ENCODE peak calls at places on chromosomes 4 and X, in five cellular contexts. G, P, E, N and B are unnamed samples.

GRCh38 chr4:182862166-182862875 is 54.9 kb downstream of the DCTD start:
- DNase-seq in G (no peak), P (no peak), E (no peak), N (peak; percentile 42), B (no peak)

GRCh38 chrX:152637649-152638442 is at the start of gene GABRQ:
- DNase-seq in G (no peak), P (no peak), E (no peak), N (peak; percentile 93), B (no peak)

GRCh38 chr4:172830295-172830764 is 338.3 kb upstream of the GALNT7 start:
- DNase-seq in G (no peak), P (peak; percentile 34), E (peak; percentile 18), N (peak; percentile 3), B (no peak)

GRCh38 chrX:47863187-47863586 is 26.5 kb downstream of the ZNF81 start:
- DNase-seq in G (peak; percentile 21), P (no peak), E (no peak), N (no peak), B (no peak)

GRCh38 chr4:3320361-3321023 is 27.7 kb downstream of the RGS12 start:
- DNase-seq in G (no peak), P (no peak), E (no peak), N (no peak), B (no peak)

GRCh38 chr4:36183232-36183631 is 61.1 kb downstream of the ARAP2 start:
- DNase-seq in G (no peak), P (no peak), E (no peak), N (no peak), B (no peak)

GRCh38 chr4:47926667-47927258 is 12.4 kb upstream of the NFXL1 start:
- DNase-seq in G (peak; percentile 31), P (peak; percentile 38), E (peak; percentile 48), N (peak; percentile 26), B (peak; percentile 47)

GRCh38 chr4:38281416-38282071 is 321.3 kb downstream of the PTTG2 start:
- DNase-seq in G (no peak), P (no peak), E (no peak), N (no peak), B (no peak)

GRCh38 chrX:107714196-107714811 is 61.3 kb downstream of the TSC22D3 start:
- DNase-seq in G (no peak), P (no peak), E (no peak), N (no peak), B (no peak)

GRCh38 chrX:81241753-81242152 is 39.9 kb downstream of the SH3BGRL start:
- DNase-seq in G (no peak), P (no peak), E (no peak), N (no peak), B (no peak)

GRCh38 chrX:9899640-9900075 is 67.5 kb upstream of the CLDN34 start:
- DNase-seq in G (no peak), P (no peak), E (no peak), N (no peak), B (no peak)

GRCh38 chr4:14853186-14853946 is 148.9 kb upstream of the CPEB2 start:
- DNase-seq in G (no peak), P (peak; percentile 83), E (no peak), N (no peak), B (no peak)

GRCh38 chr4:1015179-1015578 is 3.8 kb downstream of the FGFRL1 start:
- DNase-seq in G (no peak), P (no peak), E (no peak), N (no peak), B (no peak)

GRCh38 chrX:153627675-153628111 is 19.3 kb upstream of the DUSP9 start:
- DNase-seq in G (no peak), P (no peak), E (no peak), N (no peak), B (no peak)

GRCh38 chrX:2150722-2151121 is 350.1 kb downstream of the DHRSX start:
- DNase-seq in G (no peak), P (no peak), E (no peak), N (no peak), B (no peak)

GRCh38 chr4:54959656-54960055 is 165.7 kb downstream of the KDR start:
- DNase-seq in G (no peak), P (no peak), E (no peak), N (no peak), B (no peak)

GRCh38 chr4:182453830-182454229 is 210.6 kb downstream of the TENM3 start:
- DNase-seq in G (no peak), P (no peak), E (no peak), N (peak; percentile 51), B (no peak)

GRCh38 chr4:69910016-69910782 is 20.7 kb upstream of the CSN1S1 start:
- DNase-seq in G (no peak), P (no peak), E (peak; percentile 15), N (no peak), B (no peak)

GRCh38 chr4:154441982-154442381 is 49.6 kb downstream of the DCHS2 start:
- DNase-seq in G (no peak), P (no peak), E (no peak), N (no peak), B (no peak)

GRCh38 chrX:136529795-136530194 is 2.2 kb upstream of the VGLL1 start:
- DNase-seq in G (no peak), P (no peak), E (no peak), N (no peak), B (no peak)

GRCh38 chr4:141654098-141654497 is 17.7 kb downstream of the IL15 start:
- DNase-seq in G (peak; percentile 67), P (peak; percentile 75), E (no peak), N (no peak), B (peak; percentile 62)

GRCh38 chr4:94877973-94878372 is 120.2 kb downstream of the BMPR1B start:
- DNase-seq in G (no peak), P (no peak), E (no peak), N (no peak), B (no peak)

GRCh38 chr4:176592976-176593375 is 199.7 kb downstream of the VEGFC start:
- DNase-seq in G (no peak), P (no peak), E (no peak), N (no peak), B (no peak)

GRCh38 chr4:170386511-170386910 is 296.8 kb upstream of the AADAT start:
- DNase-seq in G (no peak), P (no peak), E (no peak), N (no peak), B (no peak)

GRCh38 chr4:1048781-1049590 is 37.6 kb downstream of the FGFRL1 start:
- DNase-seq in G (no peak), P (peak; percentile 34), E (no peak), N (no peak), B (peak; percentile 46)

GRCh38 chrX:109716431-109717028 is 16.5 kb downstream of the ACSL4 start:
- DNase-seq in G (no peak), P (no peak), E (no peak), N (no peak), B (no peak)

GRCh38 chr4:168503652-168504362 is 7.0 kb downstream of the PALLD start:
- DNase-seq in G (no peak), P (peak; percentile 63), E (no peak), N (no peak), B (no peak)

GRCh38 chr4:118032691-118033090 is 1.6 kb upstream of the NDST3 start:
- DNase-seq in G (no peak), P (peak; percentile 68), E (no peak), N (no peak), B (peak; percentile 41)

GRCh38 chrX:11480626-11481025 is 185.1 kb downstream of the ARHGAP6 start:
- DNase-seq in G (no peak), P (no peak), E (no peak), N (peak; percentile 51), B (no peak)

GRCh38 chr4:153233761-153234371 is 29.6 kb downstream of the TRIM2 start:
- DNase-seq in G (no peak), P (peak; percentile 93), E (no peak), N (no peak), B (no peak)

GRCh38 chrX:36684053-36684452 is 324.1 kb upstream of the FAM47C start:
- DNase-seq in G (no peak), P (no peak), E (no peak), N (no peak), B (no peak)

GRCh38 chr4:107618656-107619055 is 101.4 kb downstream of the PAPSS1 start:
- DNase-seq in G (no peak), P (no peak), E (no peak), N (no peak), B (no peak)

GRCh38 chrX:137568741-137569469 is 3.0 kb downstream of the ZIC3 start:
- DNase-seq in G (no peak), P (no peak), E (no peak), N (peak; percentile 32), B (no peak)

GRCh38 chr4:169621754-169622481 is 1.5 kb downstream of the CLCN3 start:
- DNase-seq in G (no peak), P (peak; percentile 69), E (no peak), N (peak; percentile 7), B (no peak)

GRCh38 chr4:71689822-71690221 is 94.1 kb downstream of the GC start:
- DNase-seq in G (no peak), P (no peak), E (no peak), N (no peak), B (no peak)

GRCh38 chr4:186765673-186766546 is 42.3 kb upstream of the FAT1 start:
- DNase-seq in G (no peak), P (no peak), E (no peak), N (no peak), B (no peak)

GRCh38 chrX:29617276-29617675 is 598.1 kb upstream of the MAGEB2 start:
- DNase-seq in G (no peak), P (peak; percentile 51), E (no peak), N (no peak), B (no peak)

GRCh38 chr4:149999485-150000074 is 78.7 kb upstream of the DCLK2 start:
- DNase-seq in G (peak; percentile 25), P (peak; percentile 37), E (peak; percentile 9), N (no peak), B (no peak)